ENCODE peak calls at places on chromosomes 16 and 17, in nine cellular contexts. W is cardiac muscle cell, T is PC-3, X is PC-9, C is ascending aorta, V is heart left ventricle, J is tibial nerve, P is Peyer's patch, D is endothelial cell of umbilical vein. Y is an unnamed sample.

GRCh38 chr17:8711291-8711690 is 33.3 kb downstream of the CCDC42 start:
- DNase-seq in W (no peak), T (no peak), X (no peak), C (no peak), V (peak; percentile 5), J (no peak), P (no peak), D (no peak), Y (no peak)

GRCh38 chr17:42581744-42582270 is 4.3 kb upstream of the PSMC3IP start:
- DNase-seq in W (no peak), T (no peak), X (no peak), C (no peak), V (peak; percentile 39), J (no peak), P (peak; percentile 30), D (no peak), Y (no peak)

GRCh38 chr17:4881761-4882555 is 17.4 kb upstream of the C17orf107 start:
- DNase-seq in W (peak; percentile 76), T (peak; percentile 67), X (peak; percentile 76), C (no peak), V (peak; percentile 76), J (no peak), P (peak; percentile 86), D (peak; percentile 52), Y (peak; percentile 14)

GRCh38 chr17:74945543-74945942 is 9.8 kb downstream of the OTOP3 start:
- DNase-seq in W (no peak), T (no peak), X (no peak), C (no peak), V (no peak), J (no peak), P (no peak), D (no peak), Y (no peak)

GRCh38 chr16:71552698-71553503 is 24.0 kb downstream of the TAT start:
- DNase-seq in W (no peak), T (peak; percentile 10), X (no peak), C (no peak), V (no peak), J (no peak), P (no peak), D (no peak), Y (no peak)

GRCh38 chr17:30921544-30922196 is at the start of gene ADAP2:
- DNase-seq in W (peak; percentile 65), T (peak; percentile 36), X (peak; percentile 54), C (no peak), V (peak; percentile 87), J (peak; percentile 21), P (peak; percentile 80), D (no peak), Y (no peak)

GRCh38 chr17:58338907-58339774 is 10.5 kb upstream of the TSPOAP1 start:
- DNase-seq in W (peak; percentile 57), T (no peak), X (no peak), C (peak; percentile 39), V (peak; percentile 75), J (no peak), P (peak; percentile 87), D (no peak), Y (peak; percentile 51)

GRCh38 chr17:1107777-1108559 is 71.8 kb downstream of the ABR start:
- DNase-seq in W (no peak), T (no peak), X (peak; percentile 26), C (no peak), V (no peak), J (no peak), P (peak; percentile 61), D (no peak), Y (no peak)

GRCh38 chr16:8887952-8888560 is 5.9 kb downstream of the LITAFD start:
- DNase-seq in W (no peak), T (peak; percentile 52), X (no peak), C (no peak), V (peak; percentile 91), J (peak; percentile 52), P (no peak), D (no peak), Y (peak; percentile 48)

GRCh38 chr17:45172541-45173286 is 11.0 kb downstream of the HEXIM2 start:
- DNase-seq in W (no peak), T (peak; percentile 97), X (peak; percentile 97), C (peak; percentile 29), V (peak; percentile 77), J (no peak), P (peak; percentile 77), D (no peak), Y (peak; percentile 16)

GRCh38 chr16:85847681-85848601 is 48.4 kb downstream of the COX4I1 start:
- DNase-seq in W (no peak), T (no peak), X (no peak), C (no peak), V (no peak), J (no peak), P (peak; percentile 36), D (no peak), Y (no peak)

GRCh38 chr16:28898942-28899341 is 20.7 kb downstream of the ATP2A1 start:
- DNase-seq in W (no peak), T (no peak), X (no peak), C (no peak), V (no peak), J (no peak), P (no peak), D (no peak), Y (no peak)

GRCh38 chr16:68960910-68961309 is 117.6 kb downstream of the TANGO6 start:
- DNase-seq in W (no peak), T (no peak), X (no peak), C (no peak), V (no peak), J (no peak), P (no peak), D (no peak), Y (no peak)

GRCh38 chr16:75420987-75421819 is 12.1 kb downstream of the CFDP1 start:
- DNase-seq in W (peak; percentile 80), T (no peak), X (peak; percentile 58), C (no peak), V (peak; percentile 91), J (peak; percentile 30), P (peak; percentile 82), D (no peak), Y (peak; percentile 71)

DNA sequence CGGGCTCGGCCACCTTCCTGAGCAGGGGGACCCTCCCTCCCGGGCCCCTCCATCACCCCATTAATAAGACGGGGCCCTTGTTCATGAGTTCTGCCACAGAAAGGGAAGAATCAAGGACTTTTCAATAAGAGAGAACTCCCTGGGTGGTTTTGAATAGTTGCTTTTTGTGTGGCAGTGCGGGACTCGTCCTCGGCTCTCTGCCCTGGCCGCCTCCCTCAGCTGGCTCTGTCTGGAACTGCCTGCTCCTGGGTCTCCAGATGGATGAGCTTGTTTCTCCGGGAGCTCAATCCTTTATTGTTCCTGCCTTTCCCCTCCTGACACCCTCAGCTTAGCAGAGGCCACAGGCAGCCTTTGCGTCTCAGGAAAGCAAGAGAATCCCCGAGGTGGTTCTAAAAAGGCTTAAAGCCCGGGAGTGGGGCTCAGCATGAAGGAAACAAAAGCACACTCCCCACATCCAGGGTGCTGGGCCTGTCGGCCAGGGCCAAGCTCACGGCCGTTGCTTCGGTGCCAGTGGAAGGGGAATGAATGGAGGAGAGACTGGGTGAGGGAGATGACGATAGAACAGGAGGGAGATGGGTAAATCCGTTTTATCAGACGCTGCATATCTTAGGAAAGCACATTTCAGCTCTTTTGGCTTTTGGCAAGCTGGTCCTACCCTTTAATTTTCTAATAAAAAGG is 60.2 kb downstream of the RAI1 start:
- DNase-seq in W (no peak), T (no peak), X (no peak), C (no peak), V (no peak), J (no peak), P (no peak), D (peak; percentile 26), Y (no peak)
- TF ChIP-seq CTCF in W (peak; percentile 27), T (no peak), X (no peak), C (no peak), V (no peak), J (no peak), P (no peak), D (peak; percentile 4), Y (peak; percentile 49)

DNA sequence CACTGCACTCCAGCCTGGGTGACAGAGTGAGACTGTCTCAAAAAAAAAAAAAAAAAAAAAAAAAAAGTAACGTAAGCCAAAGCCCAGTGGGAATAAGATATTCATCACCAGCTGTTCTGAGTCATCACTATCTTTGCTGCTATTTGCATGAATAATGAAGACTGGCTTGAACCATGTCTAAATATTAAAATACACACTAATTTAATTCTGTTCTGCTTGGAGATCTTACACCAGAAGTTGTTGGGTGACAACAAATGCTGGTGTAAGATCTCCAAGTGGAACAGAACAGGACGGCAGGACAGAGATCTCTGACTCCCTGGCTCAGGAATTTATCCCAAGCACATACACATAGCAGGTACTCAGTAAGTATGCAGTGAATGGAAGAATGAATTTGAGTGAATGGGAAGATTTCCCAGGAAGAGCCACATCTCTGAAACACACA is 19.6 kb downstream of the DNAH17 start:
- DNase-seq in W (no peak), T (peak; percentile 39), X (no peak), C (no peak), V (no peak), J (no peak), P (no peak), D (no peak), Y (peak; percentile 43)
- H3K36me3 ChIP-seq in W (no peaks in the 10 kb centered on the region), T (no peaks in the 10 kb centered on the region), X (no peaks in the 10 kb centered on the region), C (no peaks in the 10 kb centered on the region), V (no peaks in the 10 kb centered on the region), J (no peaks in the 10 kb centered on the region), P (no peaks in the 10 kb centered on the region), D (no peaks in the 10 kb centered on the region), Y (no peaks in the 10 kb centered on the region)

DNA sequence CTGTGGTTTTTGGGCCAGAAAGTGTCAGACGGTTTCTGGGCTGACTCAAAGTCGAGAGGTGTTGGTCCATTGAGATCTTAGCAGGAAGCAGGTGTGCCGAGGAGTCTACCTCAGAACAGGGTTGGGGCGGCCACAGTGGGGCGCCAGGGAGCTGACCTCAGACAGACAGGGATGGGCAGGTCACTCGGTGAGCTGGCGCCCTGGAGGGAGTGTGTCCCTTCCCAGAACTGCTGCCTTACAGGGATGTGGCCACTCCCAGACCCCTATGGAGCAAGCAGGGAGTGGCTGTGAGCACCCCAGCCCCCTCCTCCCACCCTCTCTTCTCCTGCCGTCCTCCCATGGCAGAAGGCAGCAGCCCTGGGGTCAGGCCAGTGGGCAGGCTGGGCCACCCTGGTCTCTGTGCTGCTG is 14.0 kb upstream of the DPEP1 start:
- DNase-seq in W (peak; percentile 69), T (peak; percentile 42), X (peak; percentile 80), C (no peak), V (no peak), J (no peak), P (peak; percentile 88), D (no peak), Y (no peak)
- TF ChIP-seq CTCF in W (peak; percentile 38), T (peak; percentile 57), X (peak; percentile 64), C (no peak), V (no peak), J (peak; percentile 12), P (peak; percentile 86), D (no peak), Y (peak; percentile 56)

DNA sequence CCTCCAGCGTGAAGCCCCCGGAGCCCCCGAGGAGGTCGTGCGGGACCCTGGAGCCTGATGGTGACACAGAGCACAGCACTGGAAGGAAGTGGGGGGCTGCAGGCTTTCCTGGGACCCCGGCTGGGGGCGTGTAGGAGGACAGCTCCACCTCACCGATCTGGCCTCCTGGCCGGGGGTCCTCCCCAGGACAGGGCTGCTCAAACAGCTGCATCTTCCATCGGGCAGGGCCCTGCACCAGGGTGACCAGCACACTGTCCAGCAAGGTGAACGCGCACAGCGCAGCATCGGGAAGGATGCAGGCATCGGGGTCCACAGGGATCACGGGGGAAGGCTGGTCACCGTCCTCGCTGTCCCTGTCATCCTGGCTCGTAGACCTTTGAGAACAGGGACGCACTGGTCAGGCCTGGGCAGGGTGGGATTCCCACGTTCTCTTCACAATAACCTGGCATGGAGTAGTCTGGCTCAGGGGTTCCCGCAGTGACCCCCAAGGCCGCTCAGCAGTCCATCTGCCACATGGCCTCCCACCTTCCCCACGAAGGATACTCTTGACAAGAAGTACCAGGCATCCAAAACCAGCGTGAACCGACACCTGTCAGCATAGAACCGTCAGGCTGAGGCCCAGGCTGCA is 1.2 kb downstream of the FAAP100 start:
- DNase-seq in W (no peak), T (no peak), X (no peak), C (no peak), V (peak; percentile 60), J (no peak), P (no peak), D (no peak), Y (no peak)
- H3K36me3 ChIP-seq in W (peaks cover 8% of the 10 kb centered on the region), T (no peaks in the 10 kb centered on the region), X (no peaks in the 10 kb centered on the region), C (peaks cover 22% of the 10 kb centered on the region), V (peaks cover 37% of the 10 kb centered on the region), J (peaks cover 18% of the 10 kb centered on the region), P (peaks cover 40% of the 10 kb centered on the region), D (peaks cover 35% of the 10 kb centered on the region), Y (peaks cover 29% of the 10 kb centered on the region)